ENCODE peak calls at places on chromosomes 16 and 17, in nine cellular contexts. One of them, this sample, is unnamed.

GRCh38 chr17:73939808-73940207 is 263.7 kb upstream of the RPL38 start:
- DNase-seq in DND-41: no peak
- DNase-seq in mammary epithelial cell: no peak
- DNase-seq in CD8-positive, alpha-beta T cell: no peak
- DNase-seq in uterus: no peak
- DNase-seq in endodermal cell: peak
- DNase-seq in tibial artery: no peak
- DNase-seq in heart left ventricle: no peak
- DNase-seq in cardiac fibroblast: no peak
- DNase-seq in this sample: no peak

GRCh38 chr16:22397459-22397858 is 23.0 kb upstream of the CDR2 start:
- DNase-seq in endodermal cell: no peak
- DNase-seq in CD8-positive, alpha-beta T cell: no peak
- DNase-seq in DND-41: no peak
- DNase-seq in heart left ventricle: no peak
- DNase-seq in cardiac fibroblast: peak
- DNase-seq in mammary epithelial cell: peak
- DNase-seq in uterus: no peak
- DNase-seq in tibial artery: no peak
- DNase-seq in this sample: no peak

GRCh38 chr16:14179116-14179515 is 108.0 kb downstream of the MRTFB start:
- DNase-seq in CD8-positive, alpha-beta T cell: no peak
- DNase-seq in mammary epithelial cell: peak
- DNase-seq in tibial artery: no peak
- DNase-seq in cardiac fibroblast: peak
- DNase-seq in heart left ventricle: no peak
- DNase-seq in uterus: no peak
- DNase-seq in endodermal cell: no peak
- DNase-seq in DND-41: no peak
- DNase-seq in this sample: no peak

GRCh38 chr16:66851166-66851964 is 7.2 kb downstream of the CA7 start:
- DNase-seq in endodermal cell: peak
- DNase-seq in DND-41: no peak
- DNase-seq in cardiac fibroblast: no peak
- DNase-seq in CD8-positive, alpha-beta T cell: no peak
- DNase-seq in heart left ventricle: no peak
- DNase-seq in tibial artery: no peak
- DNase-seq in uterus: no peak
- DNase-seq in mammary epithelial cell: no peak
- DNase-seq in this sample: no peak

GRCh38 chr17:59762022-59762825 is 54.8 kb downstream of the VMP1 start:
- DNase-seq in heart left ventricle: no peak
- DNase-seq in DND-41: no peak
- DNase-seq in cardiac fibroblast: peak
- DNase-seq in tibial artery: no peak
- DNase-seq in mammary epithelial cell: peak
- DNase-seq in uterus: no peak
- DNase-seq in CD8-positive, alpha-beta T cell: no peak
- DNase-seq in endodermal cell: no peak
- DNase-seq in this sample: no peak

GRCh38 chr16:17155480-17155879 is 315.3 kb downstream of the XYLT1 start:
- DNase-seq in CD8-positive, alpha-beta T cell: no peak
- DNase-seq in uterus: no peak
- DNase-seq in heart left ventricle: no peak
- DNase-seq in cardiac fibroblast: no peak
- DNase-seq in mammary epithelial cell: no peak
- DNase-seq in tibial artery: no peak
- DNase-seq in DND-41: no peak
- DNase-seq in endodermal cell: no peak
- DNase-seq in this sample: no peak

GRCh38 chr17:18179221-18179620 is 4.4 kb upstream of the ALKBH5 start:
- DNase-seq in uterus: no peak
- DNase-seq in cardiac fibroblast: no peak
- DNase-seq in tibial artery: no peak
- DNase-seq in endodermal cell: no peak
- DNase-seq in heart left ventricle: no peak
- DNase-seq in CD8-positive, alpha-beta T cell: no peak
- DNase-seq in mammary epithelial cell: no peak
- DNase-seq in DND-41: no peak
- DNase-seq in this sample: no peak

GRCh38 chr17:76382305-76382802 is 2.1 kb upstream of the SPHK1 start:
- DNase-seq in DND-41: no peak
- DNase-seq in heart left ventricle: peak
- DNase-seq in uterus: no peak
- DNase-seq in mammary epithelial cell: peak
- DNase-seq in endodermal cell: peak
- DNase-seq in tibial artery: no peak
- DNase-seq in CD8-positive, alpha-beta T cell: no peak
- DNase-seq in cardiac fibroblast: peak
- DNase-seq in this sample: no peak

GRCh38 chr16:82730901-82731300 is 104.1 kb downstream of the CDH13 start:
- DNase-seq in tibial artery: no peak
- DNase-seq in endodermal cell: no peak
- DNase-seq in mammary epithelial cell: no peak
- DNase-seq in DND-41: no peak
- DNase-seq in uterus: no peak
- DNase-seq in cardiac fibroblast: no peak
- DNase-seq in heart left ventricle: no peak
- DNase-seq in CD8-positive, alpha-beta T cell: no peak
- DNase-seq in this sample: no peak

GRCh38 chr16:82728901-82729300 is 102.1 kb downstream of the CDH13 start:
- DNase-seq in cardiac fibroblast: no peak
- DNase-seq in endodermal cell: no peak
- DNase-seq in tibial artery: no peak
- DNase-seq in uterus: no peak
- DNase-seq in mammary epithelial cell: no peak
- DNase-seq in CD8-positive, alpha-beta T cell: no peak
- DNase-seq in heart left ventricle: no peak
- DNase-seq in DND-41: no peak
- DNase-seq in this sample: no peak

GRCh38 chr16:82720414-82720813 is 93.6 kb downstream of the CDH13 start:
- DNase-seq in uterus: no peak
- DNase-seq in CD8-positive, alpha-beta T cell: no peak
- DNase-seq in endodermal cell: no peak
- DNase-seq in cardiac fibroblast: no peak
- DNase-seq in heart left ventricle: no peak
- DNase-seq in mammary epithelial cell: no peak
- DNase-seq in DND-41: no peak
- DNase-seq in tibial artery: no peak
- DNase-seq in this sample: no peak

DNA sequence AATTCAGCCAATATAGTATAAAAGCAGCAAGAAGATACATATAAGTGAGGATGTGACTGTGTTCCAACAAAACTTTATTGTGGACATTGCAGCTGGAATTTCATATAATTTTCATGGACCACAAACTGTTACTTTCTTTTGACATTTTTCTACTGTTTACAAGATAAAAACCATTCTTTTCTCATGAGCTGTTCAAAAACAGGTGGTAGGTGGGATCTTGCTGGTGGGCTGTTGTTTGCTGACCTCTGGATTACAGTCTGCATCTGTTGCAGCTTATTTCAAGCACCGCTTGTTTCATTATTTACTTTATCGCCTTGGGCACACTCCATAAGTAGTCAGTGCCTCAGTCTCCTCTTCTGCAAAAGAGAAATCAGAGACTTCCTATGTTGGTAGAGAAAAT is 99.5 kb downstream of the CDH13 start:
- DNase-seq in mammary epithelial cell: no peak
- DNase-seq in tibial artery: no peak
- DNase-seq in DND-41: no peak
- DNase-seq in CD8-positive, alpha-beta T cell: no peak
- DNase-seq in endodermal cell: no peak
- DNase-seq in heart left ventricle: no peak
- DNase-seq in uterus: no peak
- DNase-seq in cardiac fibroblast: no peak
- DNase-seq in this sample: no peak
- H3K4me3 ChIP-seq in mammary epithelial cell: no peak
- H3K4me3 ChIP-seq in tibial artery: no peak
- H3K4me3 ChIP-seq in DND-41: no peak
- H3K4me3 ChIP-seq in CD8-positive, alpha-beta T cell: no peak
- H3K4me3 ChIP-seq in endodermal cell: no peak
- H3K4me3 ChIP-seq in heart left ventricle: no peak
- H3K4me3 ChIP-seq in uterus: no peak
- H3K4me3 ChIP-seq in cardiac fibroblast: no peak
- H3K4me3 ChIP-seq in this sample: no peak

GRCh38 chr16:51151951-51152663 is 1.0 kb upstream of the SALL1 start:
- DNase-seq in uterus: peak
- DNase-seq in endodermal cell: peak
- DNase-seq in cardiac fibroblast: peak
- DNase-seq in CD8-positive, alpha-beta T cell: no peak
- DNase-seq in heart left ventricle: peak
- DNase-seq in tibial artery: no peak
- DNase-seq in DND-41: no peak
- DNase-seq in mammary epithelial cell: no peak
- DNase-seq in this sample: peak
- TF ChIP-seq CTCF in uterus: no peak
- TF ChIP-seq CTCF in endodermal cell: peak
- TF ChIP-seq CTCF in cardiac fibroblast: no peak
- TF ChIP-seq CTCF in CD8-positive, alpha-beta T cell: no peak
- TF ChIP-seq CTCF in heart left ventricle: no peak
- TF ChIP-seq CTCF in tibial artery: no peak
- TF ChIP-seq CTCF in DND-41: no peak
- TF ChIP-seq CTCF in mammary epithelial cell: no peak
- TF ChIP-seq CTCF in this sample: no peak

GRCh38 chr17:49576121-49576905 is 642 bp downstream of the NXPH3 start:
- DNase-seq in cardiac fibroblast: peak
- DNase-seq in tibial artery: peak
- DNase-seq in CD8-positive, alpha-beta T cell: no peak
- DNase-seq in uterus: peak
- DNase-seq in endodermal cell: peak
- DNase-seq in DND-41: no peak
- DNase-seq in mammary epithelial cell: peak
- DNase-seq in heart left ventricle: peak
- DNase-seq in this sample: no peak

GRCh38 chr17:49576906-49577650 is 1.4 kb downstream of the NXPH3 start:
- DNase-seq in cardiac fibroblast: no peak
- DNase-seq in endodermal cell: no peak
- DNase-seq in heart left ventricle: no peak
- DNase-seq in uterus: no peak
- DNase-seq in tibial artery: no peak
- DNase-seq in mammary epithelial cell: no peak
- DNase-seq in DND-41: no peak
- DNase-seq in CD8-positive, alpha-beta T cell: no peak
- DNase-seq in this sample: no peak

GRCh38 chr17:49577978-49578893 is 2.6 kb downstream of the NXPH3 start:
- DNase-seq in tibial artery: no peak
- DNase-seq in uterus: no peak
- DNase-seq in CD8-positive, alpha-beta T cell: no peak
- DNase-seq in heart left ventricle: no peak
- DNase-seq in mammary epithelial cell: no peak
- DNase-seq in endodermal cell: no peak
- DNase-seq in cardiac fibroblast: no peak
- DNase-seq in DND-41: no peak
- DNase-seq in this sample: no peak

GRCh38 chr17:49578963-49579500 is 3.4 kb downstream of the NXPH3 start:
- DNase-seq in cardiac fibroblast: no peak
- DNase-seq in heart left ventricle: no peak
- DNase-seq in uterus: no peak
- DNase-seq in DND-41: no peak
- DNase-seq in tibial artery: no peak
- DNase-seq in CD8-positive, alpha-beta T cell: no peak
- DNase-seq in endodermal cell: no peak
- DNase-seq in mammary epithelial cell: no peak
- DNase-seq in this sample: no peak

DNA sequence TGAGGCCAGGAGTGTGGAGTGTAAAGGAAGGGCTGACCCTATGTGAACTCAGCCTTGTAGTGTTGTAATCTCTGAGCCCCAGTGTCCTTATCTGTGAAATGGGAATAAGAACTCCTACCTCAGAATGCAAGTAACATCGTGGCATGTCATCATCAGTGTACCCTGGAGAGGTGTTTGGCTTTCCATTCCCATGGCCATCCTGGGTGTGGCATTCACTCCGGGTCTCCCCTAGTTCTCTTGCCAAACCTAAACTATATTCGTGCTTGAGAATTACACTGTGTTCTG is 1.9 kb downstream of the NXPH3 start:
- DNase-seq in heart left ventricle: no peak
- DNase-seq in uterus: no peak
- DNase-seq in mammary epithelial cell: no peak
- DNase-seq in endodermal cell: no peak
- DNase-seq in tibial artery: no peak
- DNase-seq in CD8-positive, alpha-beta T cell: no peak
- DNase-seq in cardiac fibroblast: no peak
- DNase-seq in DND-41: no peak
- DNase-seq in this sample: no peak
- H3K4me3 ChIP-seq in heart left ventricle: peak
- H3K4me3 ChIP-seq in uterus: peak
- H3K4me3 ChIP-seq in mammary epithelial cell: no peak
- H3K4me3 ChIP-seq in endodermal cell: no peak
- H3K4me3 ChIP-seq in tibial artery: peak
- H3K4me3 ChIP-seq in CD8-positive, alpha-beta T cell: no peak
- H3K4me3 ChIP-seq in cardiac fibroblast: no peak
- H3K4me3 ChIP-seq in DND-41: no peak
- H3K4me3 ChIP-seq in this sample: no peak

GRCh38 chr17:9110501-9110900 is 89.2 kb downstream of the NTN1 start:
- DNase-seq in endodermal cell: peak
- DNase-seq in DND-41: no peak
- DNase-seq in heart left ventricle: no peak
- DNase-seq in CD8-positive, alpha-beta T cell: no peak
- DNase-seq in cardiac fibroblast: no peak
- DNase-seq in uterus: no peak
- DNase-seq in mammary epithelial cell: no peak
- DNase-seq in tibial artery: no peak
- DNase-seq in this sample: no peak

GRCh38 chr17:9116311-9116820 is 95.1 kb downstream of the NTN1 start:
- DNase-seq in uterus: no peak
- DNase-seq in mammary epithelial cell: no peak
- DNase-seq in cardiac fibroblast: no peak
- DNase-seq in DND-41: no peak
- DNase-seq in CD8-positive, alpha-beta T cell: no peak
- DNase-seq in endodermal cell: peak
- DNase-seq in tibial artery: no peak
- DNase-seq in heart left ventricle: no peak
- DNase-seq in this sample: no peak

GRCh38 chr17:9120471-9120870 is 99.2 kb downstream of the NTN1 start:
- DNase-seq in endodermal cell: peak
- DNase-seq in heart left ventricle: no peak
- DNase-seq in CD8-positive, alpha-beta T cell: no peak
- DNase-seq in tibial artery: no peak
- DNase-seq in cardiac fibroblast: no peak
- DNase-seq in DND-41: peak
- DNase-seq in uterus: no peak
- DNase-seq in mammary epithelial cell: no peak
- DNase-seq in this sample: no peak

GRCh38 chr17:9116861-9117568 is 95.7 kb downstream of the NTN1 start:
- DNase-seq in cardiac fibroblast: no peak
- DNase-seq in DND-41: no peak
- DNase-seq in CD8-positive, alpha-beta T cell: no peak
- DNase-seq in uterus: no peak
- DNase-seq in mammary epithelial cell: no peak
- DNase-seq in heart left ventricle: no peak
- DNase-seq in tibial artery: no peak
- DNase-seq in endodermal cell: peak
- DNase-seq in this sample: no peak

DNA sequence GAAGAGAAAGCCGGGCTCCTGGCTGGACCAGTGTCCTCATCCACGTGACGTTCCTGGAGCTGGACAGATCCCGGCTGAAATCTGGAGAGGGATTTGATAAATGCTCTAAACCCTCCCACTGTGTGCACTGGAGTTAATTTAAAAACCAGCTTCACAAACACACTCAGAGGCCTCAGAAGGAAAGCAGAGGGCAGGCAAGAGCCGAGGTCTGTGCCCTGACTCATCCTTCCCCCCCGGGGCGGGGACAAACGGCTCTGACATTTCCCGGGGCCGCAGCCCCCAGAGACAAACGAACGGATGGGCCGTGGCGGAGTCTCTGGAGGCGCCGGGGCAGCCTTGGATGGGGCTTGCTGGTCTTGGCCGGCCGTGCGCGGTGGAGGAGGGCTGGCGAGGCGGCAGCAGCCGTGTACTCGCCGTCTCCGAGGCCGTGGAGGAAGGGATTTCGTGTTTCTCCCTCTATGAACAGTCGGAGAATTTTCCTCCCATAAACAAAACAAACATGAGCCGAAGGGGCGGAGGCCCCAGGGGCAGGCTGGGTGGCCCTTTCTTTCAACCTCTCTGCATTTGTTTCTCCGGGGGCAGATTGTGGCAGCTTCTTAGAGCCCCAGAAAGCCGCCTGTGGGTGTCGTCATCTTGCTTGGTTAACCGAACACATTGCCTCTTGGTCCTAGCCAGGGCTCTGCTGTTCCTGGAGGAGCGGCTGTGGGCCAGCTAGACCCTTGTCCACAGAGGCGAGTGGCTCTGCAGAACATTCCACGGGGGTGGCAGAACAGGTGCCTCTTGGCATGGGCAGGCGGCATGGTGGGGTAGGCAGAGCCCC is 94.3 kb downstream of the NTN1 start:
- DNase-seq in mammary epithelial cell: no peak
- DNase-seq in tibial artery: peak
- DNase-seq in cardiac fibroblast: peak
- DNase-seq in CD8-positive, alpha-beta T cell: peak
- DNase-seq in uterus: peak
- DNase-seq in endodermal cell: peak
- DNase-seq in DND-41: no peak
- DNase-seq in heart left ventricle: peak
- DNase-seq in this sample: peak
- TF ChIP-seq CTCF in mammary epithelial cell: no peak
- TF ChIP-seq CTCF in tibial artery: peak
- TF ChIP-seq CTCF in cardiac fibroblast: peak
- TF ChIP-seq CTCF in CD8-positive, alpha-beta T cell: no peak
- TF ChIP-seq CTCF in uterus: peak
- TF ChIP-seq CTCF in endodermal cell: peak
- TF ChIP-seq CTCF in DND-41: no peak
- TF ChIP-seq CTCF in heart left ventricle: peak
- TF ChIP-seq CTCF in this sample: no peak

This sample was measured in lower leg skin.